ENCODE peak calls at places on chromosomes 7 and 10, in eight cellular contexts. X is anterior cingulate cortex; M is HTR-8/SVneo; V is astrocyte; J is LoVo; I is T-helper 1 cell; R is stimulated activated CD4-positive, alpha-beta T cell treated with anti-CD3 and anti-CD28 coated beads, TNF-alpha, amount 100 ng/mL, for 4 hours; Y is astrocyte of the spinal cord. H is an unnamed sample.

GRCh38 chr7:39510738-39511372 is 55.3 kb upstream of the YAE1 start:
- DNase-seq in Y (peak), V (peak), R (no peak), J (no peak), M (no peak), X (no peak), I (no peak), H (no peak)

GRCh38 chr10:122461729-122462532 is 578 bp downstream of the HTRA1 start:
- DNase-seq in V (no peak), I (no peak), M (no peak), Y (no peak), R (no peak), X (no peak), J (no peak), H (no peak)

GRCh38 chr7:23768022-23768421 is 58.0 kb downstream of the STK31 start:
- DNase-seq in M (no peak), R (no peak), V (no peak), J (no peak), Y (no peak), X (no peak), I (no peak), H (no peak)

GRCh38 chr7:105015631-105015965 is 1.6 kb downstream of the KMT2E start:
- DNase-seq in Y (peak), X (no peak), J (peak), R (no peak), I (no peak), V (no peak), M (no peak), H (no peak)

GRCh38 chr7:155106356-155106755 is 36.2 kb downstream of the HTR5A start:
- DNase-seq in I (no peak), R (no peak), X (no peak), V (no peak), Y (no peak), M (no peak), J (no peak), H (no peak)

GRCh38 chr7:43701929-43702328 is 27.4 kb downstream of the COA1 start:
- DNase-seq in V (no peak), I (no peak), J (no peak), X (no peak), R (no peak), Y (no peak), M (no peak), H (no peak)

GRCh38 chr10:77386833-77387232 is 250.8 kb downstream of the KCNMA1 start:
- DNase-seq in R (no peak), M (no peak), I (no peak), Y (peak), X (peak), J (no peak), V (peak), H (no peak)

GRCh38 chr7:101422361-101423195 is 59.9 kb downstream of the COL26A1 start:
- DNase-seq in J (no peak), X (no peak), V (no peak), I (no peak), R (no peak), M (no peak), Y (no peak), H (no peak)

GRCh38 chr7:156004265-156005201 is 192.3 kb upstream of the SHH start:
- DNase-seq in Y (no peak), M (no peak), X (no peak), R (no peak), J (no peak), I (no peak), V (no peak), H (no peak)

GRCh38 chr7:36985866-36986402 is 261.6 kb upstream of the AOAH start:
- DNase-seq in R (no peak), X (peak), I (no peak), J (no peak), Y (no peak), M (no peak), V (no peak), H (no peak)

GRCh38 chr10:51651063-51651462 is 48.3 kb downstream of the CSTF2T start:
- DNase-seq in Y (no peak), X (no peak), V (no peak), R (no peak), I (no peak), M (no peak), J (no peak), H (no peak)

GRCh38 chr10:122393288-122393687 is 18.8 kb downstream of the PLEKHA1 start:
- DNase-seq in Y (no peak), M (no peak), X (no peak), J (no peak), R (no peak), V (no peak), I (no peak), H (no peak)

GRCh38 chr7:19209297-19209696 is 64.1 kb upstream of the FERD3L start:
- DNase-seq in X (no peak), J (no peak), Y (no peak), R (no peak), I (no peak), V (no peak), M (no peak), H (no peak)

GRCh38 chr10:34438741-34439140 is 376.4 kb downstream of the PARD3 start:
- DNase-seq in I (no peak), M (no peak), Y (no peak), V (no peak), J (no peak), X (no peak), R (no peak), H (no peak)

H was measured in keratinocyte.